ENCODE peak calls at places on chromosomes 2 and 18, in eight cellular contexts. G is MCF 10A, O is BE2C, P is neural crest cell, M is fibroblast of lung, I is foreskin fibroblast, D is activated B cell treated with CpG ODN at 0.5 μM for 24 hours, V is breast epithelium. B is an unnamed sample.

GRCh38 chr2:158686166-158686792 is 108.8 kb upstream of the DAPL1 start:
- DNase-seq in G (no peak), O (no peak), P (peak; percentile 5), M (peak; percentile 19), I (peak; percentile 90), D (no peak), V (no peak), B (no peak)

GRCh38 chr2:239106314-239106908 is 258.5 kb downstream of the TWIST2 start:
- DNase-seq in G (peak; percentile 63), O (peak; percentile 72), P (peak; percentile 53), M (peak; percentile 62), I (peak; percentile 91), D (no peak), V (no peak), B (no peak)

GRCh38 chr2:70511986-70512729 is 41.5 kb downstream of the TGFA start:
- DNase-seq in G (no peak), O (no peak), P (no peak), M (no peak), I (no peak), D (no peak), V (no peak), B (no peak)

GRCh38 chr18:5542393-5543035 is 1.3 kb downstream of the EPB41L3 start:
- DNase-seq in G (no peak), O (no peak), P (peak; percentile 6), M (peak; percentile 26), I (peak; percentile 72), D (no peak), V (no peak), B (peak; percentile 54)

GRCh38 chr18:9708057-9708881 is at the start of gene RAB31:
- DNase-seq in G (peak; percentile 22), O (peak; percentile 38), P (peak; percentile 40), M (peak; percentile 69), I (peak; percentile 94), D (peak; percentile 61), V (peak; percentile 61), B (peak; percentile 82)

GRCh38 chr2:164257794-164258193 is 363.5 kb downstream of the GRB14 start:
- DNase-seq in G (peak; percentile 30), O (no peak), P (no peak), M (no peak), I (no peak), D (no peak), V (no peak), B (no peak)

GRCh38 chr18:75204978-75205759 is 3.8 kb downstream of the PTGR3 start:
- DNase-seq in G (no peak), O (no peak), P (no peak), M (no peak), I (peak; percentile 57), D (no peak), V (no peak), B (no peak)

GRCh38 chr2:219444566-219445091 is 10.0 kb downstream of the SPEG start:
- DNase-seq in G (no peak), O (peak; percentile 75), P (no peak), M (no peak), I (no peak), D (no peak), V (no peak), B (no peak)

GRCh38 chr2:150182564-150183249 is 304.8 kb downstream of the RND3 start:
- DNase-seq in G (no peak), O (no peak), P (no peak), M (no peak), I (no peak), D (no peak), V (no peak), B (no peak)

GRCh38 chr18:31617029-31617717 is 25.5 kb downstream of the TTR start:
- DNase-seq in G (no peak), O (no peak), P (no peak), M (no peak), I (no peak), D (no peak), V (no peak), B (no peak)

DNA sequence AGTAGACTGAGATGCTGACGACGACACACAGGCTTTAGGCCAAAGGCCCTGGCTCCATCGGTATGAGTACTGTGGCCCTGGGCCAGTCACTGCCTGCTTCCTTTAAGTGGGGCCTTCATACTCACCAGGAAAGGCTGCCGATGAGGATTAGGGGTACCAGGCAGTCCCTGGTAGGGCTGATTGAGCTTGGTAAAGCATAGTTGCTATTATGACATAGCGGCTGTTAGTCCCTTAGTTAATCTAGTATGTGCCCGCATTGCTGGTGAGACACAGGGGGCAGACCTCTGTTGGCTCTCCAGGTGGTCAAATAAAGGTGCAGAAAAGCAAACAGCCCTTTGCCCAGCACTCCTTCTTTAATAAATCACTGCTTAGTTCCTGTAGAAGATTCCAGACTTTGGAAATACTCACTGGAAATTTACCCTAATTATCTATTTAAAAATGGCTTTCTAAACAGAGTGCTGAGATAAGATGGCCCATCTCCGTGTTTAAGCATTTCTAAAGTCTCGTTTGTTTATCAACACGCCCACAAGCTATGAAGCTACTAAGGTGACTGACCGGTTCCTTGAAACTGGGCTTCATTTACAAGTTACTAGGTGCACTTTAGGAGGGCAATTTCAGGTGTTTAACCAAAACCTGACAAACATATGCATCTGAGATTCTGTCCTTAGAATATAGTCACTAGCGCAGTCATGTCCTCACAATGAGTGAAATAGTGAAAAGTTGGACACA is 8.7 kb upstream of the BIN1 start:
- DNase-seq in G (no peak), O (no peak), P (no peak), M (no peak), I (no peak), D (no peak), V (no peak), B (no peak)
- TF ChIP-seq CTCF in G (no peak), O (no peak), P (no peak), M (no peak), I (no peak), D (no peak), V (no peak), B (no peak)

GRCh38 chr18:63422087-63422861 is at the start of gene VPS4B:
- DNase-seq in G (peak; percentile 99), O (peak; percentile 95), P (peak; percentile 97), M (peak; percentile 100), I (peak; percentile 100), D (peak; percentile 100), V (peak; percentile 99), B (peak; percentile 100)

GRCh38 chr18:63421514-63421913 is 762 bp downstream of the VPS4B start:
- DNase-seq in G (no peak), O (no peak), P (no peak), M (no peak), I (no peak), D (no peak), V (no peak), B (no peak)

GRCh38 chr18:63427566-63427965 is 5.3 kb upstream of the VPS4B start:
- DNase-seq in G (peak; percentile 83), O (no peak), P (no peak), M (no peak), I (peak; percentile 31), D (no peak), V (no peak), B (no peak)

DNA sequence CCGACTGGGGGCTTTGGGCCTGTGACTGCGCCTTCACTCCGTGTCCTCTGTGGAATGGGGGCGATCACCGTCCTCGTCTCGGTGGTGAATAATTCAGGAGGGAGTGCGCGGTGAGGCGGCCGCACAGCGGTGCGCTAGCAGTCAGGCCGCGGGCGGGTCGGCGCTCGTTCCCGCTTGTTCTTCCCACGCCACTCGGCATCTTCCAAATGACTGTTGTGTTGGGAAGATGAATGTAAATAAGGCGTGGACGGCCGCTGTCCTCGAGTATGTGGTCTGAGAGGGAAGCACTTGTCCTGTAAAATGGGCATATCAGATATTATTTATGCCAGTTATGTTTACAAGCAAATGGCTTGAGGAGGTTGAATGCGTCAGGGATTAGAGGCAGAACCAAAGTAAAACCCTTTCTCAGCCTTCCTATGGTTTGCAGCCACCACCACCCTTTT is 607 bp upstream of the VPS4B start:
- DNase-seq in G (no peak), O (no peak), P (no peak), M (no peak), I (no peak), D (no peak), V (peak; percentile 56), B (no peak)
- TF ChIP-seq CTCF in G (no peak), O (no peak), P (no peak), M (no peak), I (no peak), D (no peak), V (no peak), B (no peak)

DNA sequence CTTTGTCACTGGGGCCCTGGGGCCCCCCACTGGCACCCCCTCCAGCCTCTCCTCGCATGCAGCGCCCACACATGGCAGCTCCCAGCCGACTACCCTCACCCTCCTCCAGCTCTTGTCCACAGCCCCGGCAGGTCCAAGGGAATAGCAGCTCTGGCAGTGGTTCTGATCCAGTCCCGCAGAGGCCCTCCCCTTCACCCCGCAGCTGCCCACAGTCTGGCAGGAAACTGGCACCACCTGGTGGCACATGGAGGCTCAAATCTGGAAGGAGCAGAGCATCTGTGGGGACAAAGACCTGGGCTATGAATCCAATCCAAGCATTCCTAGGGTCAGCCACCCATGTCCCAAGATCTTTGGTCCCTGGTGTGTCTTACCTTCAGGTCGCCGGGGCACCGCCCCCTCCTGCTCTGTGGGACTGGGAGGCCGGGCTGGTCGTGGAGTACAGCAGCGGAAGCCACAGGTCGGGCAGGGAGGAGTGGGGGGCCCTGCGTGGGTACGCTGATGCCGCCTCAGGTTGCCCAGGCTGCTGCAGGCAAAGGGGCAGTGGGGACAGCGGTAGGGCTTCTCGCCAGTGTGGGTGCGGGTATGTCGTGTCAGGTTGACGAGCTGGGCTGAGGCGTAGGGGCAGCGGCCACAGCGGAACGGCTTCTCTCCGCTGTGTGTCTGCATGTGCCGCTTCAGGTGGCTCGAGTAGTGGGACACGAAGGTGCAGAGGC is 2.3 kb downstream of the ZNF513 start:
- DNase-seq in G (peak; percentile 24), O (no peak), P (no peak), M (no peak), I (peak; percentile 61), D (no peak), V (no peak), B (no peak)
- TF ChIP-seq CTCF in G (peak; percentile 20), O (peak; percentile 21), P (no peak), M (peak; percentile 17), I (no peak), D (no peak), V (peak; percentile 10), B (peak; percentile 12)

GRCh38 chr2:120404941-120405768 is 59.2 kb downstream of the INHBB start:
- DNase-seq in G (no peak), O (no peak), P (no peak), M (no peak), I (no peak), D (no peak), V (peak; percentile 37), B (peak; percentile 5)

GRCh38 chr2:120406566-120406965 is 60.6 kb downstream of the INHBB start:
- DNase-seq in G (no peak), O (no peak), P (no peak), M (no peak), I (no peak), D (no peak), V (peak; percentile 49), B (no peak)

GRCh38 chr2:120404274-120404673 is 58.3 kb downstream of the INHBB start:
- DNase-seq in G (no peak), O (no peak), P (no peak), M (no peak), I (no peak), D (no peak), V (no peak), B (peak; percentile 10)

GRCh38 chr2:120403676-120404075 is 57.7 kb downstream of the INHBB start:
- DNase-seq in G (peak; percentile 8), O (no peak), P (no peak), M (no peak), I (no peak), D (no peak), V (peak; percentile 48), B (no peak)

DNA sequence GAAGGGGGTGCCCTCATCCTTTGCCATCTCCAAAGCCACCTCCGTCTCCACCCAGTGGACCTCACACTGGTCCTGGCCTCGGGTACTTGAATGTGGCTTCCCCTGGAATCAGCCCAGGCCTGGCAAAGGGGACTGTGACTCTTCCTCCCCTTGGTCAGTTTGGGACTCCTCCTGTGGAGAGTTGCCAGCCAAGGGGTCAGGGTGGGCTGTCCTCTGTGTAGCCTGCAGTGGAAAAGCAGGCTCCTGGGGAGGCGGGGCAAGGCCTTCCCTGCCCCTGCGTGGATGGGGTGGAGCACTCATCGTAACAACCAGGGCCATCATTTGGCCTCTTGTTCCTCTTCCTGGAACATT is 59.8 kb downstream of the INHBB start:
- DNase-seq in G (no peak), O (no peak), P (no peak), M (no peak), I (no peak), D (no peak), V (no peak), B (no peak)
- TF ChIP-seq CTCF in G (no peak), O (no peak), P (no peak), M (no peak), I (no peak), D (no peak), V (no peak), B (no peak)